ENCODE peak calls at places on chromosomes 11 and 22, in eight cellular contexts. One of them, this sample, is unnamed.

GRCh38 chr22:25388866-25389540 is 169.6 kb downstream of the CRYBB2 start:
- DNase-seq in T-helper 17 cell: no peak
- DNase-seq in stimulated activated CD8-positive, alpha-beta memory T cell treated with anti-CD3 and anti-CD28 coated beads, Interleukin-15, amount 100 ng/mL, for 4 hours: no peak
- DNase-seq in stimulated activated CD4-positive, alpha-beta T cell treated with anti-CD3 and anti-CD28 coated beads, Interleukin-2, amount 100 ng/mL, for 24 hours: no peak
- DNase-seq in testis: no peak
- DNase-seq in iris pigment epithelial cell: no peak
- DNase-seq in RPMI7951: no peak
- DNase-seq in keratinocyte: no peak
- DNase-seq in this sample: no peak

GRCh38 chr11:94774345-94774744 is 6.2 kb downstream of the AMOTL1 start:
- DNase-seq in keratinocyte: no peak
- DNase-seq in iris pigment epithelial cell: peak; percentile 89
- DNase-seq in stimulated activated CD8-positive, alpha-beta memory T cell treated with anti-CD3 and anti-CD28 coated beads, Interleukin-15, amount 100 ng/mL, for 4 hours: no peak
- DNase-seq in T-helper 17 cell: no peak
- DNase-seq in RPMI7951: no peak
- DNase-seq in testis: no peak
- DNase-seq in stimulated activated CD4-positive, alpha-beta T cell treated with anti-CD3 and anti-CD28 coated beads, Interleukin-2, amount 100 ng/mL, for 24 hours: no peak
- DNase-seq in this sample: no peak

GRCh38 chr11:110196884-110197420 is 99.5 kb downstream of the RDX start:
- DNase-seq in keratinocyte: no peak
- DNase-seq in T-helper 17 cell: no peak
- DNase-seq in RPMI7951: no peak
- DNase-seq in iris pigment epithelial cell: no peak
- DNase-seq in testis: no peak
- DNase-seq in stimulated activated CD8-positive, alpha-beta memory T cell treated with anti-CD3 and anti-CD28 coated beads, Interleukin-15, amount 100 ng/mL, for 4 hours: no peak
- DNase-seq in stimulated activated CD4-positive, alpha-beta T cell treated with anti-CD3 and anti-CD28 coated beads, Interleukin-2, amount 100 ng/mL, for 24 hours: no peak
- DNase-seq in this sample: no peak

GRCh38 chr11:9765320-9766101 is 101.6 kb downstream of the SWAP70 start:
- DNase-seq in RPMI7951: peak; percentile 95
- DNase-seq in testis: peak; percentile 76
- DNase-seq in keratinocyte: no peak
- DNase-seq in stimulated activated CD4-positive, alpha-beta T cell treated with anti-CD3 and anti-CD28 coated beads, Interleukin-2, amount 100 ng/mL, for 24 hours: no peak
- DNase-seq in iris pigment epithelial cell: peak; percentile 98
- DNase-seq in T-helper 17 cell: no peak
- DNase-seq in stimulated activated CD8-positive, alpha-beta memory T cell treated with anti-CD3 and anti-CD28 coated beads, Interleukin-15, amount 100 ng/mL, for 4 hours: no peak
- DNase-seq in this sample: peak; percentile 89

GRCh38 chr22:43293661-43294392 is 49.3 kb downstream of the SCUBE1 start:
- DNase-seq in testis: no peak
- DNase-seq in T-helper 17 cell: no peak
- DNase-seq in RPMI7951: peak; percentile 92
- DNase-seq in iris pigment epithelial cell: peak; percentile 58
- DNase-seq in stimulated activated CD8-positive, alpha-beta memory T cell treated with anti-CD3 and anti-CD28 coated beads, Interleukin-15, amount 100 ng/mL, for 4 hours: no peak
- DNase-seq in stimulated activated CD4-positive, alpha-beta T cell treated with anti-CD3 and anti-CD28 coated beads, Interleukin-2, amount 100 ng/mL, for 24 hours: no peak
- DNase-seq in keratinocyte: no peak
- DNase-seq in this sample: no peak

GRCh38 chr11:128517457-128518230 is 69.7 kb downstream of the ETS1 start:
- DNase-seq in stimulated activated CD8-positive, alpha-beta memory T cell treated with anti-CD3 and anti-CD28 coated beads, Interleukin-15, amount 100 ng/mL, for 4 hours: no peak
- DNase-seq in testis: no peak
- DNase-seq in T-helper 17 cell: no peak
- DNase-seq in stimulated activated CD4-positive, alpha-beta T cell treated with anti-CD3 and anti-CD28 coated beads, Interleukin-2, amount 100 ng/mL, for 24 hours: no peak
- DNase-seq in RPMI7951: peak; percentile 59
- DNase-seq in keratinocyte: no peak
- DNase-seq in iris pigment epithelial cell: peak; percentile 77
- DNase-seq in this sample: no peak

GRCh38 chr11:8258771-8259170 is 4.9 kb downstream of the LMO1 start:
- DNase-seq in iris pigment epithelial cell: peak; percentile 75
- DNase-seq in T-helper 17 cell: no peak
- DNase-seq in testis: no peak
- DNase-seq in stimulated activated CD8-positive, alpha-beta memory T cell treated with anti-CD3 and anti-CD28 coated beads, Interleukin-15, amount 100 ng/mL, for 4 hours: no peak
- DNase-seq in stimulated activated CD4-positive, alpha-beta T cell treated with anti-CD3 and anti-CD28 coated beads, Interleukin-2, amount 100 ng/mL, for 24 hours: no peak
- DNase-seq in keratinocyte: no peak
- DNase-seq in RPMI7951: peak; percentile 57
- DNase-seq in this sample: no peak

GRCh38 chr11:83115551-83115950 is 41.4 kb upstream of the PCF11 start:
- DNase-seq in T-helper 17 cell: no peak
- DNase-seq in RPMI7951: no peak
- DNase-seq in iris pigment epithelial cell: no peak
- DNase-seq in stimulated activated CD8-positive, alpha-beta memory T cell treated with anti-CD3 and anti-CD28 coated beads, Interleukin-15, amount 100 ng/mL, for 4 hours: no peak
- DNase-seq in stimulated activated CD4-positive, alpha-beta T cell treated with anti-CD3 and anti-CD28 coated beads, Interleukin-2, amount 100 ng/mL, for 24 hours: no peak
- DNase-seq in keratinocyte: no peak
- DNase-seq in testis: no peak
- DNase-seq in this sample: no peak

GRCh38 chr11:128182844-128183243 is 404.5 kb downstream of the ETS1 start:
- DNase-seq in stimulated activated CD8-positive, alpha-beta memory T cell treated with anti-CD3 and anti-CD28 coated beads, Interleukin-15, amount 100 ng/mL, for 4 hours: no peak
- DNase-seq in testis: no peak
- DNase-seq in stimulated activated CD4-positive, alpha-beta T cell treated with anti-CD3 and anti-CD28 coated beads, Interleukin-2, amount 100 ng/mL, for 24 hours: no peak
- DNase-seq in iris pigment epithelial cell: no peak
- DNase-seq in keratinocyte: no peak
- DNase-seq in RPMI7951: no peak
- DNase-seq in T-helper 17 cell: no peak
- DNase-seq in this sample: no peak

GRCh38 chr22:41828516-41828915 is 4.4 kb upstream of the SREBF2 start:
- DNase-seq in keratinocyte: no peak
- DNase-seq in iris pigment epithelial cell: no peak
- DNase-seq in T-helper 17 cell: no peak
- DNase-seq in testis: no peak
- DNase-seq in stimulated activated CD8-positive, alpha-beta memory T cell treated with anti-CD3 and anti-CD28 coated beads, Interleukin-15, amount 100 ng/mL, for 4 hours: no peak
- DNase-seq in RPMI7951: no peak
- DNase-seq in stimulated activated CD4-positive, alpha-beta T cell treated with anti-CD3 and anti-CD28 coated beads, Interleukin-2, amount 100 ng/mL, for 24 hours: no peak
- DNase-seq in this sample: no peak

GRCh38 chr11:18016789-18017188 is 3.9 kb upstream of the SERGEF start:
- DNase-seq in keratinocyte: no peak
- DNase-seq in testis: no peak
- DNase-seq in stimulated activated CD8-positive, alpha-beta memory T cell treated with anti-CD3 and anti-CD28 coated beads, Interleukin-15, amount 100 ng/mL, for 4 hours: no peak
- DNase-seq in stimulated activated CD4-positive, alpha-beta T cell treated with anti-CD3 and anti-CD28 coated beads, Interleukin-2, amount 100 ng/mL, for 24 hours: no peak
- DNase-seq in iris pigment epithelial cell: peak; percentile 30
- DNase-seq in T-helper 17 cell: no peak
- DNase-seq in RPMI7951: no peak
- DNase-seq in this sample: no peak

GRCh38 chr11:13966486-13966885 is 4.0 kb downstream of the SPON1 start:
- DNase-seq in stimulated activated CD8-positive, alpha-beta memory T cell treated with anti-CD3 and anti-CD28 coated beads, Interleukin-15, amount 100 ng/mL, for 4 hours: no peak
- DNase-seq in RPMI7951: no peak
- DNase-seq in iris pigment epithelial cell: no peak
- DNase-seq in T-helper 17 cell: no peak
- DNase-seq in stimulated activated CD4-positive, alpha-beta T cell treated with anti-CD3 and anti-CD28 coated beads, Interleukin-2, amount 100 ng/mL, for 24 hours: no peak
- DNase-seq in keratinocyte: no peak
- DNase-seq in testis: no peak
- DNase-seq in this sample: no peak

GRCh38 chr11:126406368-126406767 is 50.9 kb downstream of the ST3GAL4 start:
- DNase-seq in RPMI7951: no peak
- DNase-seq in testis: no peak
- DNase-seq in stimulated activated CD4-positive, alpha-beta T cell treated with anti-CD3 and anti-CD28 coated beads, Interleukin-2, amount 100 ng/mL, for 24 hours: no peak
- DNase-seq in stimulated activated CD8-positive, alpha-beta memory T cell treated with anti-CD3 and anti-CD28 coated beads, Interleukin-15, amount 100 ng/mL, for 4 hours: no peak
- DNase-seq in keratinocyte: no peak
- DNase-seq in iris pigment epithelial cell: no peak
- DNase-seq in T-helper 17 cell: no peak
- DNase-seq in this sample: no peak

GRCh38 chr11:119262668-119263351 is 54.1 kb downstream of the MCAM start:
- DNase-seq in stimulated activated CD8-positive, alpha-beta memory T cell treated with anti-CD3 and anti-CD28 coated beads, Interleukin-15, amount 100 ng/mL, for 4 hours: no peak
- DNase-seq in keratinocyte: no peak
- DNase-seq in iris pigment epithelial cell: peak; percentile 58
- DNase-seq in stimulated activated CD4-positive, alpha-beta T cell treated with anti-CD3 and anti-CD28 coated beads, Interleukin-2, amount 100 ng/mL, for 24 hours: no peak
- DNase-seq in T-helper 17 cell: no peak
- DNase-seq in RPMI7951: peak; percentile 64
- DNase-seq in testis: no peak
- DNase-seq in this sample: no peak

GRCh38 chr11:17553249-17553546 is 6.1 kb downstream of the OTOG start:
- DNase-seq in RPMI7951: no peak
- DNase-seq in stimulated activated CD8-positive, alpha-beta memory T cell treated with anti-CD3 and anti-CD28 coated beads, Interleukin-15, amount 100 ng/mL, for 4 hours: no peak
- DNase-seq in iris pigment epithelial cell: no peak
- DNase-seq in T-helper 17 cell: no peak
- DNase-seq in keratinocyte: no peak
- DNase-seq in stimulated activated CD4-positive, alpha-beta T cell treated with anti-CD3 and anti-CD28 coated beads, Interleukin-2, amount 100 ng/mL, for 24 hours: no peak
- DNase-seq in testis: no peak
- DNase-seq in this sample: no peak

GRCh38 chr22:20654343-20655208 is 119.3 kb upstream of the SERPIND1 start:
- DNase-seq in stimulated activated CD4-positive, alpha-beta T cell treated with anti-CD3 and anti-CD28 coated beads, Interleukin-2, amount 100 ng/mL, for 24 hours: no peak
- DNase-seq in testis: peak; percentile 7
- DNase-seq in keratinocyte: no peak
- DNase-seq in T-helper 17 cell: no peak
- DNase-seq in stimulated activated CD8-positive, alpha-beta memory T cell treated with anti-CD3 and anti-CD28 coated beads, Interleukin-15, amount 100 ng/mL, for 4 hours: no peak
- DNase-seq in RPMI7951: no peak
- DNase-seq in iris pigment epithelial cell: no peak
- DNase-seq in this sample: no peak

GRCh38 chr11:5591613-5592012 is 4.8 kb upstream of the TRIM6 start:
- DNase-seq in T-helper 17 cell: no peak
- DNase-seq in RPMI7951: no peak
- DNase-seq in stimulated activated CD4-positive, alpha-beta T cell treated with anti-CD3 and anti-CD28 coated beads, Interleukin-2, amount 100 ng/mL, for 24 hours: no peak
- DNase-seq in testis: no peak
- DNase-seq in keratinocyte: no peak
- DNase-seq in stimulated activated CD8-positive, alpha-beta memory T cell treated with anti-CD3 and anti-CD28 coated beads, Interleukin-15, amount 100 ng/mL, for 4 hours: no peak
- DNase-seq in iris pigment epithelial cell: no peak
- DNase-seq in this sample: no peak

GRCh38 chr11:18324381-18324780 is 2.0 kb downstream of the GTF2H1 start:
- DNase-seq in T-helper 17 cell: no peak
- DNase-seq in stimulated activated CD8-positive, alpha-beta memory T cell treated with anti-CD3 and anti-CD28 coated beads, Interleukin-15, amount 100 ng/mL, for 4 hours: no peak
- DNase-seq in stimulated activated CD4-positive, alpha-beta T cell treated with anti-CD3 and anti-CD28 coated beads, Interleukin-2, amount 100 ng/mL, for 24 hours: no peak
- DNase-seq in iris pigment epithelial cell: no peak
- DNase-seq in RPMI7951: no peak
- DNase-seq in testis: no peak
- DNase-seq in keratinocyte: no peak
- DNase-seq in this sample: no peak

GRCh38 chr11:45475135-45475534 is 189.0 kb upstream of the SYT13 start:
- DNase-seq in T-helper 17 cell: no peak
- DNase-seq in stimulated activated CD4-positive, alpha-beta T cell treated with anti-CD3 and anti-CD28 coated beads, Interleukin-2, amount 100 ng/mL, for 24 hours: no peak
- DNase-seq in iris pigment epithelial cell: no peak
- DNase-seq in testis: no peak
- DNase-seq in RPMI7951: no peak
- DNase-seq in keratinocyte: no peak
- DNase-seq in stimulated activated CD8-positive, alpha-beta memory T cell treated with anti-CD3 and anti-CD28 coated beads, Interleukin-15, amount 100 ng/mL, for 4 hours: no peak
- DNase-seq in this sample: no peak

GRCh38 chr11:1303196-1303821 is 6.1 kb downstream of the TOLLIP start:
- DNase-seq in RPMI7951: no peak
- DNase-seq in iris pigment epithelial cell: peak; percentile 17
- DNase-seq in keratinocyte: peak; percentile 35
- DNase-seq in stimulated activated CD8-positive, alpha-beta memory T cell treated with anti-CD3 and anti-CD28 coated beads, Interleukin-15, amount 100 ng/mL, for 4 hours: no peak
- DNase-seq in stimulated activated CD4-positive, alpha-beta T cell treated with anti-CD3 and anti-CD28 coated beads, Interleukin-2, amount 100 ng/mL, for 24 hours: no peak
- DNase-seq in testis: no peak
- DNase-seq in T-helper 17 cell: no peak
- DNase-seq in this sample: no peak

GRCh38 chr11:65021003-65021402 is 6.2 kb upstream of the SNX15 start:
- DNase-seq in testis: no peak
- DNase-seq in stimulated activated CD8-positive, alpha-beta memory T cell treated with anti-CD3 and anti-CD28 coated beads, Interleukin-15, amount 100 ng/mL, for 4 hours: no peak
- DNase-seq in T-helper 17 cell: no peak
- DNase-seq in RPMI7951: no peak
- DNase-seq in stimulated activated CD4-positive, alpha-beta T cell treated with anti-CD3 and anti-CD28 coated beads, Interleukin-2, amount 100 ng/mL, for 24 hours: no peak
- DNase-seq in keratinocyte: no peak
- DNase-seq in iris pigment epithelial cell: no peak
- DNase-seq in this sample: no peak

GRCh38 chr11:75562048-75562835 is at the start of gene SERPINH1:
- DNase-seq in stimulated activated CD8-positive, alpha-beta memory T cell treated with anti-CD3 and anti-CD28 coated beads, Interleukin-15, amount 100 ng/mL, for 4 hours: no peak
- DNase-seq in stimulated activated CD4-positive, alpha-beta T cell treated with anti-CD3 and anti-CD28 coated beads, Interleukin-2, amount 100 ng/mL, for 24 hours: peak; percentile 82
- DNase-seq in T-helper 17 cell: peak; percentile 31
- DNase-seq in keratinocyte: no peak
- DNase-seq in iris pigment epithelial cell: peak; percentile 93
- DNase-seq in RPMI7951: peak; percentile 90
- DNase-seq in testis: peak; percentile 91
- DNase-seq in this sample: no peak

GRCh38 chr22:28268845-28269244 is 349.8 kb upstream of the PITPNB start:
- DNase-seq in stimulated activated CD8-positive, alpha-beta memory T cell treated with anti-CD3 and anti-CD28 coated beads, Interleukin-15, amount 100 ng/mL, for 4 hours: no peak
- DNase-seq in stimulated activated CD4-positive, alpha-beta T cell treated with anti-CD3 and anti-CD28 coated beads, Interleukin-2, amount 100 ng/mL, for 24 hours: no peak
- DNase-seq in T-helper 17 cell: no peak
- DNase-seq in RPMI7951: no peak
- DNase-seq in testis: no peak
- DNase-seq in keratinocyte: no peak
- DNase-seq in iris pigment epithelial cell: no peak
- DNase-seq in this sample: no peak

GRCh38 chr22:20777420-20778177 is 3.7 kb downstream of the SERPIND1 start:
- DNase-seq in iris pigment epithelial cell: peak; percentile 95
- DNase-seq in keratinocyte: peak; percentile 79
- DNase-seq in stimulated activated CD8-positive, alpha-beta memory T cell treated with anti-CD3 and anti-CD28 coated beads, Interleukin-15, amount 100 ng/mL, for 4 hours: no peak
- DNase-seq in testis: no peak
- DNase-seq in T-helper 17 cell: no peak
- DNase-seq in RPMI7951: peak; percentile 13
- DNase-seq in stimulated activated CD4-positive, alpha-beta T cell treated with anti-CD3 and anti-CD28 coated beads, Interleukin-2, amount 100 ng/mL, for 24 hours: no peak
- DNase-seq in this sample: peak; percentile 61

GRCh38 chr11:103596323-103596722 is 440.1 kb upstream of the DDI1 start:
- DNase-seq in T-helper 17 cell: no peak
- DNase-seq in RPMI7951: peak; percentile 9
- DNase-seq in stimulated activated CD8-positive, alpha-beta memory T cell treated with anti-CD3 and anti-CD28 coated beads, Interleukin-15, amount 100 ng/mL, for 4 hours: no peak
- DNase-seq in stimulated activated CD4-positive, alpha-beta T cell treated with anti-CD3 and anti-CD28 coated beads, Interleukin-2, amount 100 ng/mL, for 24 hours: no peak
- DNase-seq in iris pigment epithelial cell: no peak
- DNase-seq in keratinocyte: no peak
- DNase-seq in testis: no peak
- DNase-seq in this sample: no peak

GRCh38 chr22:37416806-37417205 is 10.5 kb downstream of the ELFN2 start:
- DNase-seq in stimulated activated CD4-positive, alpha-beta T cell treated with anti-CD3 and anti-CD28 coated beads, Interleukin-2, amount 100 ng/mL, for 24 hours: no peak
- DNase-seq in RPMI7951: no peak
- DNase-seq in stimulated activated CD8-positive, alpha-beta memory T cell treated with anti-CD3 and anti-CD28 coated beads, Interleukin-15, amount 100 ng/mL, for 4 hours: no peak
- DNase-seq in keratinocyte: no peak
- DNase-seq in iris pigment epithelial cell: no peak
- DNase-seq in testis: peak; percentile 32
- DNase-seq in T-helper 17 cell: no peak
- DNase-seq in this sample: no peak

GRCh38 chr11:66868726-66869291 is 11.9 kb downstream of the LRFN4 start:
- DNase-seq in testis: no peak
- DNase-seq in RPMI7951: no peak
- DNase-seq in stimulated activated CD4-positive, alpha-beta T cell treated with anti-CD3 and anti-CD28 coated beads, Interleukin-2, amount 100 ng/mL, for 24 hours: peak; percentile 85
- DNase-seq in T-helper 17 cell: peak; percentile 59
- DNase-seq in iris pigment epithelial cell: no peak
- DNase-seq in stimulated activated CD8-positive, alpha-beta memory T cell treated with anti-CD3 and anti-CD28 coated beads, Interleukin-15, amount 100 ng/mL, for 4 hours: peak; percentile 68
- DNase-seq in keratinocyte: no peak
- DNase-seq in this sample: no peak

GRCh38 chr11:67628710-67629385 is 889 bp downstream of the NUDT8 start:
- DNase-seq in keratinocyte: no peak
- DNase-seq in RPMI7951: no peak
- DNase-seq in testis: no peak
- DNase-seq in stimulated activated CD8-positive, alpha-beta memory T cell treated with anti-CD3 and anti-CD28 coated beads, Interleukin-15, amount 100 ng/mL, for 4 hours: no peak
- DNase-seq in iris pigment epithelial cell: no peak
- DNase-seq in T-helper 17 cell: no peak
- DNase-seq in stimulated activated CD4-positive, alpha-beta T cell treated with anti-CD3 and anti-CD28 coated beads, Interleukin-2, amount 100 ng/mL, for 24 hours: no peak
- DNase-seq in this sample: no peak

GRCh38 chr22:27213766-27214581 is 556.6 kb downstream of the MIAT start:
- DNase-seq in stimulated activated CD4-positive, alpha-beta T cell treated with anti-CD3 and anti-CD28 coated beads, Interleukin-2, amount 100 ng/mL, for 24 hours: no peak
- DNase-seq in RPMI7951: no peak
- DNase-seq in iris pigment epithelial cell: peak; percentile 78
- DNase-seq in stimulated activated CD8-positive, alpha-beta memory T cell treated with anti-CD3 and anti-CD28 coated beads, Interleukin-15, amount 100 ng/mL, for 4 hours: no peak
- DNase-seq in T-helper 17 cell: no peak
- DNase-seq in keratinocyte: no peak
- DNase-seq in testis: peak; percentile 70
- DNase-seq in this sample: no peak

GRCh38 chr11:89293966-89294679 is 116.4 kb downstream of the TYR start:
- DNase-seq in stimulated activated CD4-positive, alpha-beta T cell treated with anti-CD3 and anti-CD28 coated beads, Interleukin-2, amount 100 ng/mL, for 24 hours: no peak
- DNase-seq in testis: peak; percentile 17
- DNase-seq in keratinocyte: no peak
- DNase-seq in stimulated activated CD8-positive, alpha-beta memory T cell treated with anti-CD3 and anti-CD28 coated beads, Interleukin-15, amount 100 ng/mL, for 4 hours: no peak
- DNase-seq in RPMI7951: no peak
- DNase-seq in iris pigment epithelial cell: peak; percentile 30
- DNase-seq in T-helper 17 cell: no peak
- DNase-seq in this sample: no peak

GRCh38 chr11:6321961-6322362 is 1.7 kb upstream of the CAVIN3 start:
- DNase-seq in RPMI7951: peak; percentile 75
- DNase-seq in stimulated activated CD8-positive, alpha-beta memory T cell treated with anti-CD3 and anti-CD28 coated beads, Interleukin-15, amount 100 ng/mL, for 4 hours: no peak
- DNase-seq in stimulated activated CD4-positive, alpha-beta T cell treated with anti-CD3 and anti-CD28 coated beads, Interleukin-2, amount 100 ng/mL, for 24 hours: no peak
- DNase-seq in iris pigment epithelial cell: peak; percentile 55
- DNase-seq in keratinocyte: no peak
- DNase-seq in testis: no peak
- DNase-seq in T-helper 17 cell: no peak
- DNase-seq in this sample: no peak

GRCh38 chr11:122724520-122724919 is 69.0 kb downstream of the UBASH3B start:
- DNase-seq in RPMI7951: peak; percentile 61
- DNase-seq in T-helper 17 cell: no peak
- DNase-seq in iris pigment epithelial cell: no peak
- DNase-seq in stimulated activated CD4-positive, alpha-beta T cell treated with anti-CD3 and anti-CD28 coated beads, Interleukin-2, amount 100 ng/mL, for 24 hours: no peak
- DNase-seq in stimulated activated CD8-positive, alpha-beta memory T cell treated with anti-CD3 and anti-CD28 coated beads, Interleukin-15, amount 100 ng/mL, for 4 hours: no peak
- DNase-seq in testis: no peak
- DNase-seq in keratinocyte: no peak
- DNase-seq in this sample: no peak

GRCh38 chr11:110909331-110909730 is 197.1 kb upstream of the ARHGAP20 start:
- DNase-seq in T-helper 17 cell: no peak
- DNase-seq in RPMI7951: no peak
- DNase-seq in stimulated activated CD4-positive, alpha-beta T cell treated with anti-CD3 and anti-CD28 coated beads, Interleukin-2, amount 100 ng/mL, for 24 hours: no peak
- DNase-seq in stimulated activated CD8-positive, alpha-beta memory T cell treated with anti-CD3 and anti-CD28 coated beads, Interleukin-15, amount 100 ng/mL, for 4 hours: no peak
- DNase-seq in keratinocyte: no peak
- DNase-seq in testis: no peak
- DNase-seq in iris pigment epithelial cell: peak; percentile 89
- DNase-seq in this sample: no peak